ENCODE peak calls at places on chromosome 20, in six cellular contexts. F is suprapubic skin, L is A549, P is AG10803, Q is brain microvascular endothelial cell, E is cardiac fibroblast. N is an unnamed sample.

GRCh38 chr20:32621914-32622584 is 36.9 kb upstream of the NOL4L start:
- DNase-seq in F (no peak), L (no peak), P (no peak), Q (no peak), E (no peak), N (no peak)

GRCh38 chr20:63968136-63968927 is 1.4 kb downstream of the ZNF512B start:
- DNase-seq in F (peak; percentile 69), L (no peak), P (no peak), Q (no peak), E (no peak), N (no peak)

GRCh38 chr20:33575302-33575701 is 85.4 kb downstream of the CBFA2T2 start:
- DNase-seq in F (no peak), L (no peak), P (no peak), Q (no peak), E (peak; percentile 57), N (no peak)

GRCh38 chr20:41166201-41167117 is 29.1 kb downstream of the PLCG1 start:
- DNase-seq in F (peak; percentile 59), L (no peak), P (no peak), Q (no peak), E (no peak), N (no peak)

GRCh38 chr20:21133917-21134622 is 8.2 kb downstream of the KIZ start:
- DNase-seq in F (no peak), L (no peak), P (no peak), Q (no peak), E (no peak), N (no peak)

GRCh38 chr20:39954585-39954984 is 734.5 kb downstream of the MAFB start:
- DNase-seq in F (no peak), L (no peak), P (peak; percentile 54), Q (no peak), E (no peak), N (peak; percentile 49)

GRCh38 chr20:35146299-35146921 is 726 bp downstream of the EDEM2 start:
- DNase-seq in F (peak; percentile 73), L (peak; percentile 78), P (no peak), Q (no peak), E (no peak), N (peak; percentile 19)

GRCh38 chr20:49230575-49231211 is 11.5 kb downstream of the DDX27 start:
- DNase-seq in F (no peak), L (no peak), P (peak; percentile 65), Q (no peak), E (peak; percentile 26), N (no peak)

GRCh38 chr20:63032861-63033634 is 26.3 kb upstream of the BHLHE23 start:
- DNase-seq in F (peak; percentile 36), L (no peak), P (no peak), Q (no peak), E (no peak), N (no peak)

GRCh38 chr20:21100590-21101452 is 5.3 kb downstream of the LINC00237 start:
- DNase-seq in F (no peak), L (no peak), P (peak; percentile 32), Q (no peak), E (no peak), N (no peak)

GRCh38 chr20:39269031-39269461 is 306.9 kb downstream of the DHX35 start:
- DNase-seq in F (peak; percentile 70), L (peak; percentile 51), P (peak; percentile 5), Q (peak; percentile 28), E (peak; percentile 36), N (peak; percentile 14)

GRCh38 chr20:56299362-56299761 is 50.8 kb downstream of the MC3R start:
- DNase-seq in F (no peak), L (no peak), P (no peak), Q (no peak), E (no peak), N (no peak)

GRCh38 chr20:14896569-14896968 is 559.2 kb upstream of the FLRT3 start:
- DNase-seq in F (no peak), L (no peak), P (no peak), Q (no peak), E (no peak), N (no peak)

GRCh38 chr20:37395921-37396519 is 50.1 kb downstream of the SRC start:
- DNase-seq in F (no peak), L (no peak), P (no peak), Q (no peak), E (no peak), N (no peak)

GRCh38 chr20:63522091-63522868 is 1.7 kb downstream of the PPDPF start:
- DNase-seq in F (no peak), L (no peak), P (no peak), Q (no peak), E (no peak), N (no peak)

GRCh38 chr20:57773059-57773815 is 63.4 kb upstream of the PMEPA1 start:
- DNase-seq in F (peak; percentile 6), L (no peak), P (no peak), Q (no peak), E (no peak), N (no peak)

GRCh38 chr20:36482044-36482473 is 59.3 kb upstream of the MYL9 start:
- DNase-seq in F (no peak), L (no peak), P (no peak), Q (no peak), E (no peak), N (no peak)

GRCh38 chr20:47360489-47361267 is 4.2 kb upstream of the ZMYND8 start:
- DNase-seq in F (peak; percentile 89), L (peak; percentile 51), P (peak; percentile 76), Q (peak; percentile 93), E (peak; percentile 96), N (peak; percentile 92)

GRCh38 chr20:9024996-9025395 is 43.9 kb upstream of the PLCB4 start:
- DNase-seq in F (no peak), L (no peak), P (no peak), Q (no peak), E (no peak), N (no peak)

GRCh38 chr20:53750827-53751393 is 157.3 kb upstream of the ZNF217 start:
- DNase-seq in F (no peak), L (no peak), P (peak; percentile 94), Q (peak; percentile 58), E (peak; percentile 75), N (peak; percentile 75)

GRCh38 chr20:29873946-29874345 is 1383.5 kb upstream of the DEFB115 start:
- DNase-seq in F (peak; percentile 80), L (no peak), P (peak; percentile 51), Q (peak; percentile 9), E (peak; percentile 51), N (peak; percentile 51)

GRCh38 chr20:59405226-59405815 is 104.9 kb downstream of the EDN3 start:
- DNase-seq in F (no peak), L (no peak), P (no peak), Q (no peak), E (no peak), N (no peak)

GRCh38 chr20:9705722-9706476 is 133.0 kb downstream of the PAK5 start:
- DNase-seq in F (no peak), L (no peak), P (no peak), Q (no peak), E (no peak), N (no peak)

GRCh38 chr20:5780233-5781217 is 30.3 kb downstream of the SHLD1 start:
- DNase-seq in F (no peak), L (no peak), P (no peak), Q (no peak), E (no peak), N (no peak)

GRCh38 chr20:3045042-3045815 is 623 bp upstream of the MRPS26 start:
- DNase-seq in F (peak; percentile 90), L (peak; percentile 89), P (peak; percentile 59), Q (peak; percentile 54), E (peak; percentile 72), N (peak; percentile 79)

GRCh38 chr20:62206388-62206775 is 13.7 kb downstream of the HRH3 start:
- DNase-seq in F (no peak), L (no peak), P (no peak), Q (no peak), E (no peak), N (no peak)

GRCh38 chr20:38238834-38239233 is 21.7 kb downstream of the KIAA1755 start:
- DNase-seq in F (no peak), L (no peak), P (no peak), Q (no peak), E (no peak), N (no peak)

GRCh38 chr20:13739726-13740649 is 44.7 kb downstream of the ESF1 start:
- DNase-seq in F (no peak), L (no peak), P (peak; percentile 17), Q (no peak), E (peak; percentile 85), N (no peak)

GRCh38 chr20:50731055-50731929 is at the start of gene PARD6B:
- DNase-seq in F (peak; percentile 97), L (peak; percentile 96), P (peak; percentile 84), Q (peak; percentile 92), E (peak; percentile 94), N (peak; percentile 81)
- TF ChIP-seq CTCF in F (no peak), L (no peak), P (no peak), Q (no peak), E (no peak), N (no peak)

GRCh38 chr20:43508604-43509040 is 1.1 kb downstream of the L3MBTL1 start:
- DNase-seq in F (no peak), L (peak; percentile 45), P (no peak), Q (peak; percentile 3), E (no peak), N (no peak)
- TF ChIP-seq CTCF in F (no peak), L (no peak), P (no peak), Q (peak; percentile 30), E (no peak), N (no peak)

GRCh38 chr20:25540273-25540672 is 45.1 kb downstream of the NINL start:
- DNase-seq in F (no peak), L (no peak), P (peak; percentile 31), Q (no peak), E (no peak), N (peak; percentile 43)
- TF ChIP-seq CTCF in F (no peak), L (no peak), P (peak; percentile 60), Q (peak; percentile 54), E (peak; percentile 55), N (peak; percentile 52)

GRCh38 chr20:18072532-18072931 is 14.8 kb upstream of the OVOL2 start:
- DNase-seq in F (no peak), L (no peak), P (no peak), Q (no peak), E (no peak), N (no peak)

GRCh38 chr20:18063676-18064075 is 6.0 kb upstream of the OVOL2 start:
- DNase-seq in F (no peak), L (no peak), P (no peak), Q (no peak), E (no peak), N (no peak)

DNA sequence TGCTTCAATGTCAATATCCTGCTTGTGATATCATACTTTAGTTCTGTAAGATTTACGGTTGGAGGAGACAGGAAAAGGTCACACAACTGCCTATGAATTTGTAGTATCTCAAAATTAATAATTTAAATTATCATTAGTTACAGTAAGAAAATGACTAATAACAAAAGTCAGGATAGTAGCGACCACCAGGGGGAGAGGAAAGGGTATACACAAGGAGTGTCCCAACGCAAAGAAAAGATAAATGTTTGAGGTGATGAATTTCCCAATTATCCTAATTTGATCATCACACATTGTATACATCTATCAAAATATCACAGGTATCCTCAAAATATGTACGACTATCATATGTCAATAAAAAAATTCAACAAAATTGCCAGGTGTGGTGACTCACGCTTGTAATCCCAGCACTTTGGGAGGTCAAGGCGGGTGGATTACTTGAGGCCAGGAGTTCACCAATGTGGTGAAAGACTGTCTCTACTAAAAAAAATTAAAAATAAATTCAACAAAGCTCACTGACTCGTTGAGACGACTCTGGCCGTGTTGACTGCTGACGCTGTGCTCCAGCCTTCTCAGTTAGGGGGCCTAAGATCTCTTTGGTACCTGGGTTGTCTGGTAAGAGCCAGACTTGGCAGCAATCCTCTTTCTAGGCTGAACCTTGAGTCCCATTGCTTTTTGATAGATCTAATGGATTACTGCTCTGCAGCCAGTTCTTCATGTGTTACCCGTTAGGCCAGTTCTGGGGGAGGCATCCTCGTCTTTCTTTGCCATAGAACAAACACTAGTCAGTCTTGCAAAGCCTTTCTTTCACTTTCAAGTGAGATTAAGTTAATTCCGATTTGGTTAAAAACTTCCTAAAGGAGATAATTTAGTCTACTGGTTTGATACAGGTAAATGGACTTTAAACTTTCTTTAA is 9.0 kb upstream of the OVOL2 start:
- DNase-seq in F (no peak), L (no peak), P (no peak), Q (peak; percentile 1), E (no peak), N (no peak)
- TF ChIP-seq CTCF in F (no peak), L (no peak), P (no peak), Q (peak; percentile 33), E (no peak), N (peak; percentile 6)

N was measured in fibroblast of mammary gland.